ENCODE peak calls at places on chromosomes 4 and X, in seven cellular contexts. G, Q, A, S, V, C and L are unnamed samples.

GRCh38 chr4:1512081-1512737 is 106.0 kb upstream of the NKX1-1 start:
- DNase-seq in G (no peak), Q (no peak), A (no peak), S (no peak), V (no peak), C (peak; percentile 10), L (no peak)

GRCh38 chr4:67020079-67020807 is 525.1 kb downstream of the CENPC start:
- DNase-seq in G (peak; percentile 59), Q (no peak), A (no peak), S (no peak), V (no peak), C (no peak), L (no peak)

GRCh38 chrX:28586291-28586690 is 955 bp upstream of the IL1RAPL1 start:
- DNase-seq in G (peak; percentile 70), Q (no peak), A (peak; percentile 70), S (no peak), V (no peak), C (no peak), L (no peak)

GRCh38 chr4:12644261-12644660 is 839.9 kb downstream of the RAB28 start:
- DNase-seq in G (no peak), Q (no peak), A (no peak), S (no peak), V (no peak), C (no peak), L (no peak)

GRCh38 chrX:29299689-29300088 is 712.4 kb downstream of the IL1RAPL1 start:
- DNase-seq in G (no peak), Q (no peak), A (no peak), S (no peak), V (no peak), C (no peak), L (no peak)

GRCh38 chrX:54042609-54043010 is 1.7 kb downstream of the PHF8 start:
- DNase-seq in G (peak; percentile 68), Q (no peak), A (peak; percentile 59), S (peak; percentile 7), V (no peak), C (peak; percentile 59), L (no peak)

GRCh38 chrX:136780738-136781137 is at the start of gene ARHGEF6:
- DNase-seq in G (no peak), Q (no peak), A (no peak), S (no peak), V (no peak), C (no peak), L (no peak)

GRCh38 chr4:27278615-27279014 is 418.0 kb downstream of the STIM2 start:
- DNase-seq in G (peak; percentile 9), Q (no peak), A (peak; percentile 46), S (no peak), V (no peak), C (peak; percentile 21), L (no peak)

GRCh38 chr4:154743683-154744340 is at the start of gene LRAT:
- DNase-seq in G (no peak), Q (no peak), A (peak; percentile 92), S (no peak), V (no peak), C (peak; percentile 54), L (no peak)

GRCh38 chr4:176753049-176753448 is 39.7 kb downstream of the VEGFC start:
- DNase-seq in G (peak; percentile 72), Q (no peak), A (no peak), S (no peak), V (no peak), C (no peak), L (no peak)

GRCh38 chrX:128816919-128817318 is 706.4 kb downstream of the SMARCA1 start:
- DNase-seq in G (no peak), Q (no peak), A (peak; percentile 24), S (no peak), V (no peak), C (no peak), L (no peak)

GRCh38 chr4:110900206-110900769 is 277.4 kb upstream of the PITX2 start:
- DNase-seq in G (no peak), Q (no peak), A (no peak), S (no peak), V (no peak), C (no peak), L (no peak)

GRCh38 chrX:76228499-76228898 is 55.6 kb downstream of the PBDC1 start:
- DNase-seq in G (no peak), Q (no peak), A (no peak), S (no peak), V (no peak), C (no peak), L (no peak)

GRCh38 chrX:17987783-17988182 is 126.7 kb upstream of the RAI2 start:
- DNase-seq in G (no peak), Q (no peak), A (no peak), S (no peak), V (no peak), C (no peak), L (no peak)

GRCh38 chr4:76160355-76160754 is 12.2 kb upstream of the NUP54 start:
- DNase-seq in G (no peak), Q (no peak), A (no peak), S (no peak), V (no peak), C (no peak), L (no peak)

GRCh38 chrX:10619311-10620015 is 922 bp downstream of the MID1 start:
- DNase-seq in G (peak; percentile 53), Q (no peak), A (no peak), S (no peak), V (no peak), C (no peak), L (no peak)

GRCh38 chr4:59062970-59063369 is 1952.8 kb upstream of the IGFBP7 start:
- DNase-seq in G (no peak), Q (no peak), A (no peak), S (no peak), V (no peak), C (no peak), L (no peak)

GRCh38 chr4:99028187-99028586 is 32.7 kb downstream of the METAP1 start:
- DNase-seq in G (no peak), Q (no peak), A (no peak), S (no peak), V (no peak), C (no peak), L (no peak)

GRCh38 chr4:1329408-1330371 is 17.3 kb upstream of the UVSSA start:
- DNase-seq in G (no peak), Q (no peak), A (no peak), S (no peak), V (no peak), C (no peak), L (no peak)

GRCh38 chr4:25861951-25862410 is 807 bp downstream of the SEL1L3 start:
- DNase-seq in G (peak; percentile 46), Q (no peak), A (peak; percentile 48), S (no peak), V (no peak), C (peak; percentile 35), L (no peak)

GRCh38 chr4:177093964-177094363 is 215.7 kb upstream of the NEIL3 start:
- DNase-seq in G (peak; percentile 27), Q (no peak), A (no peak), S (no peak), V (no peak), C (no peak), L (no peak)

GRCh38 chr4:8242782-8243556 is 26.6 kb upstream of the HTRA3 start:
- DNase-seq in G (no peak), Q (no peak), A (no peak), S (no peak), V (no peak), C (no peak), L (no peak)

GRCh38 chrX:40081679-40082068 is 16.1 kb downstream of the BCOR start:
- DNase-seq in G (no peak), Q (no peak), A (no peak), S (no peak), V (no peak), C (no peak), L (no peak)

GRCh38 chr4:128501239-128501638 is 213.6 kb upstream of the PGRMC2 start:
- DNase-seq in G (no peak), Q (no peak), A (no peak), S (no peak), V (no peak), C (no peak), L (no peak)

GRCh38 chrX:136941396-136942337 is 61.1 kb upstream of the RBMX start:
- DNase-seq in G (no peak), Q (no peak), A (no peak), S (no peak), V (no peak), C (no peak), L (no peak)

GRCh38 chr4:142043509-142043908 is 407.1 kb downstream of the IL15 start:
- DNase-seq in G (no peak), Q (no peak), A (no peak), S (no peak), V (no peak), C (no peak), L (no peak)

GRCh38 chr4:119536572-119537528 is 91.8 kb downstream of the PDE5A start:
- DNase-seq in G (peak; percentile 47), Q (no peak), A (no peak), S (no peak), V (no peak), C (no peak), L (no peak)

GRCh38 chr4:55012363-55013255 is 112.8 kb downstream of the KDR start:
- DNase-seq in G (no peak), Q (no peak), A (no peak), S (no peak), V (no peak), C (no peak), L (no peak)

GRCh38 chrX:107135965-107136307 is 17.3 kb upstream of the RBM41 start:
- DNase-seq in G (no peak), Q (no peak), A (no peak), S (no peak), V (no peak), C (no peak), L (no peak)

GRCh38 chr4:174764105-174764729 is 64.8 kb downstream of the GLRA3 start:
- DNase-seq in G (peak; percentile 64), Q (no peak), A (no peak), S (no peak), V (no peak), C (no peak), L (no peak)

GRCh38 chrX:39818750-39819149 is 279.0 kb downstream of the BCOR start:
- DNase-seq in G (no peak), Q (no peak), A (no peak), S (no peak), V (no peak), C (no peak), L (no peak)

GRCh38 chr4:169144061-169144600 is 126.6 kb downstream of the SH3RF1 start:
- DNase-seq in G (no peak), Q (no peak), A (no peak), S (no peak), V (no peak), C (no peak), L (no peak)

GRCh38 chrX:109684136-109684535 is 48.9 kb downstream of the ACSL4 start:
- DNase-seq in G (peak; percentile 39), Q (no peak), A (no peak), S (no peak), V (no peak), C (no peak), L (no peak)

GRCh38 chrX:151488677-151489076 is 74.8 kb upstream of the PASD1 start:
- DNase-seq in G (no peak), Q (no peak), A (peak; percentile 39), S (peak; percentile 0), V (no peak), C (no peak), L (no peak)